ENCODE peak calls at places on chromosomes 16 and 17, in seven cellular contexts. One of them, this sample, is unnamed.

GRCh38 chr17:64326420-64327054 is 63.5 kb upstream of the TEX2 start:
- DNase-seq in iPS-NIHi11: no peak
- DNase-seq in MV-4-11: peak; percentile 99
- DNase-seq in NCI-H524 treated with DMSO at 0.1 percent for 48 hours: no peak
- DNase-seq in NCI-H69: no peak
- DNase-seq in activated T-helper 2 cell treated with anti-CD3 and anti-CD28 coated beads, Interferon-gamma antibody, Interleukin-2, Interleukin-4, amounts not matched to agents 10 μg/mL and 5 μg/mL and 100 μg/mL, durations not matched to agents 14 hours and 24 hours and 36 hours: no peak
- DNase-seq in foreskin fibroblast: peak; percentile 18
- DNase-seq in this sample: no peak

GRCh38 chr17:73765824-73766563 is 121.7 kb upstream of the SDK2 start:
- DNase-seq in iPS-NIHi11: no peak
- DNase-seq in MV-4-11: no peak
- DNase-seq in NCI-H524 treated with DMSO at 0.1 percent for 48 hours: no peak
- DNase-seq in NCI-H69: peak; percentile 85
- DNase-seq in activated T-helper 2 cell treated with anti-CD3 and anti-CD28 coated beads, Interferon-gamma antibody, Interleukin-2, Interleukin-4, amounts not matched to agents 10 μg/mL and 5 μg/mL and 100 μg/mL, durations not matched to agents 14 hours and 24 hours and 36 hours: no peak
- DNase-seq in foreskin fibroblast: no peak
- DNase-seq in this sample: no peak

GRCh38 chr16:79658301-79659001 is 57.9 kb upstream of the MAF start:
- DNase-seq in iPS-NIHi11: no peak
- DNase-seq in MV-4-11: peak; percentile 66
- DNase-seq in NCI-H524 treated with DMSO at 0.1 percent for 48 hours: no peak
- DNase-seq in NCI-H69: peak; percentile 1
- DNase-seq in activated T-helper 2 cell treated with anti-CD3 and anti-CD28 coated beads, Interferon-gamma antibody, Interleukin-2, Interleukin-4, amounts not matched to agents 10 μg/mL and 5 μg/mL and 100 μg/mL, durations not matched to agents 14 hours and 24 hours and 36 hours: no peak
- DNase-seq in foreskin fibroblast: peak; percentile 65
- DNase-seq in this sample: no peak

GRCh38 chr16:11079657-11080187 is 135.4 kb downstream of the CLEC16A start:
- DNase-seq in iPS-NIHi11: no peak
- DNase-seq in MV-4-11: no peak
- DNase-seq in NCI-H524 treated with DMSO at 0.1 percent for 48 hours: no peak
- DNase-seq in NCI-H69: no peak
- DNase-seq in activated T-helper 2 cell treated with anti-CD3 and anti-CD28 coated beads, Interferon-gamma antibody, Interleukin-2, Interleukin-4, amounts not matched to agents 10 μg/mL and 5 μg/mL and 100 μg/mL, durations not matched to agents 14 hours and 24 hours and 36 hours: no peak
- DNase-seq in foreskin fibroblast: peak; percentile 96
- DNase-seq in this sample: no peak

GRCh38 chr16:14650629-14651028 is 17.9 kb downstream of the BFAR start:
- DNase-seq in iPS-NIHi11: no peak
- DNase-seq in MV-4-11: no peak
- DNase-seq in NCI-H524 treated with DMSO at 0.1 percent for 48 hours: no peak
- DNase-seq in NCI-H69: no peak
- DNase-seq in activated T-helper 2 cell treated with anti-CD3 and anti-CD28 coated beads, Interferon-gamma antibody, Interleukin-2, Interleukin-4, amounts not matched to agents 10 μg/mL and 5 μg/mL and 100 μg/mL, durations not matched to agents 14 hours and 24 hours and 36 hours: no peak
- DNase-seq in foreskin fibroblast: no peak
- DNase-seq in this sample: no peak

GRCh38 chr17:77963441-77963840 is 4.9 kb downstream of the TNRC6C start:
- DNase-seq in iPS-NIHi11: no peak
- DNase-seq in MV-4-11: peak; percentile 69
- DNase-seq in NCI-H524 treated with DMSO at 0.1 percent for 48 hours: no peak
- DNase-seq in NCI-H69: peak; percentile 64
- DNase-seq in activated T-helper 2 cell treated with anti-CD3 and anti-CD28 coated beads, Interferon-gamma antibody, Interleukin-2, Interleukin-4, amounts not matched to agents 10 μg/mL and 5 μg/mL and 100 μg/mL, durations not matched to agents 14 hours and 24 hours and 36 hours: no peak
- DNase-seq in foreskin fibroblast: peak; percentile 93
- DNase-seq in this sample: no peak

GRCh38 chr17:773467-774319 is 8.4 kb downstream of the GLOD4 start:
- DNase-seq in iPS-NIHi11: no peak
- DNase-seq in MV-4-11: no peak
- DNase-seq in NCI-H524 treated with DMSO at 0.1 percent for 48 hours: no peak
- DNase-seq in NCI-H69: peak; percentile 80
- DNase-seq in activated T-helper 2 cell treated with anti-CD3 and anti-CD28 coated beads, Interferon-gamma antibody, Interleukin-2, Interleukin-4, amounts not matched to agents 10 μg/mL and 5 μg/mL and 100 μg/mL, durations not matched to agents 14 hours and 24 hours and 36 hours: no peak
- DNase-seq in foreskin fibroblast: no peak
- DNase-seq in this sample: no peak

GRCh38 chr17:69198238-69198637 is 30.4 kb downstream of the ABCA10 start:
- DNase-seq in iPS-NIHi11: no peak
- DNase-seq in MV-4-11: no peak
- DNase-seq in NCI-H524 treated with DMSO at 0.1 percent for 48 hours: no peak
- DNase-seq in NCI-H69: no peak
- DNase-seq in activated T-helper 2 cell treated with anti-CD3 and anti-CD28 coated beads, Interferon-gamma antibody, Interleukin-2, Interleukin-4, amounts not matched to agents 10 μg/mL and 5 μg/mL and 100 μg/mL, durations not matched to agents 14 hours and 24 hours and 36 hours: no peak
- DNase-seq in foreskin fibroblast: no peak
- DNase-seq in this sample: no peak

GRCh38 chr17:79824893-79825579 is 14.2 kb downstream of the CBX4 start:
- DNase-seq in iPS-NIHi11: no peak
- DNase-seq in MV-4-11: no peak
- DNase-seq in NCI-H524 treated with DMSO at 0.1 percent for 48 hours: no peak
- DNase-seq in NCI-H69: no peak
- DNase-seq in activated T-helper 2 cell treated with anti-CD3 and anti-CD28 coated beads, Interferon-gamma antibody, Interleukin-2, Interleukin-4, amounts not matched to agents 10 μg/mL and 5 μg/mL and 100 μg/mL, durations not matched to agents 14 hours and 24 hours and 36 hours: no peak
- DNase-seq in foreskin fibroblast: no peak
- DNase-seq in this sample: no peak

GRCh38 chr17:76458580-76459490 is 5.9 kb upstream of the UBE2O start:
- DNase-seq in iPS-NIHi11: peak; percentile 75
- DNase-seq in MV-4-11: peak; percentile 37
- DNase-seq in NCI-H524 treated with DMSO at 0.1 percent for 48 hours: peak; percentile 64
- DNase-seq in NCI-H69: peak; percentile 70
- DNase-seq in activated T-helper 2 cell treated with anti-CD3 and anti-CD28 coated beads, Interferon-gamma antibody, Interleukin-2, Interleukin-4, amounts not matched to agents 10 μg/mL and 5 μg/mL and 100 μg/mL, durations not matched to agents 14 hours and 24 hours and 36 hours: no peak
- DNase-seq in foreskin fibroblast: peak; percentile 82
- DNase-seq in this sample: peak; percentile 57

GRCh38 chr17:27379863-27380533 is 76.2 kb upstream of the KSR1 start:
- DNase-seq in iPS-NIHi11: peak; percentile 58
- DNase-seq in MV-4-11: no peak
- DNase-seq in NCI-H524 treated with DMSO at 0.1 percent for 48 hours: no peak
- DNase-seq in NCI-H69: peak; percentile 60
- DNase-seq in activated T-helper 2 cell treated with anti-CD3 and anti-CD28 coated beads, Interferon-gamma antibody, Interleukin-2, Interleukin-4, amounts not matched to agents 10 μg/mL and 5 μg/mL and 100 μg/mL, durations not matched to agents 14 hours and 24 hours and 36 hours: no peak
- DNase-seq in foreskin fibroblast: peak; percentile 75
- DNase-seq in this sample: no peak

GRCh38 chr17:56909742-56910508 is 3.9 kb downstream of the TRIM25 start:
- DNase-seq in iPS-NIHi11: no peak
- DNase-seq in MV-4-11: no peak
- DNase-seq in NCI-H524 treated with DMSO at 0.1 percent for 48 hours: no peak
- DNase-seq in NCI-H69: no peak
- DNase-seq in activated T-helper 2 cell treated with anti-CD3 and anti-CD28 coated beads, Interferon-gamma antibody, Interleukin-2, Interleukin-4, amounts not matched to agents 10 μg/mL and 5 μg/mL and 100 μg/mL, durations not matched to agents 14 hours and 24 hours and 36 hours: no peak
- DNase-seq in foreskin fibroblast: no peak
- DNase-seq in this sample: no peak

GRCh38 chr17:4234406-4234805 is 29.4 kb downstream of the ANKFY1 start:
- DNase-seq in iPS-NIHi11: no peak
- DNase-seq in MV-4-11: no peak
- DNase-seq in NCI-H524 treated with DMSO at 0.1 percent for 48 hours: no peak
- DNase-seq in NCI-H69: no peak
- DNase-seq in activated T-helper 2 cell treated with anti-CD3 and anti-CD28 coated beads, Interferon-gamma antibody, Interleukin-2, Interleukin-4, amounts not matched to agents 10 μg/mL and 5 μg/mL and 100 μg/mL, durations not matched to agents 14 hours and 24 hours and 36 hours: no peak
- DNase-seq in foreskin fibroblast: no peak
- DNase-seq in this sample: no peak

GRCh38 chr17:42850964-42851363 is at the start of gene AOC3:
- DNase-seq in iPS-NIHi11: no peak
- DNase-seq in MV-4-11: no peak
- DNase-seq in NCI-H524 treated with DMSO at 0.1 percent for 48 hours: no peak
- DNase-seq in NCI-H69: no peak
- DNase-seq in activated T-helper 2 cell treated with anti-CD3 and anti-CD28 coated beads, Interferon-gamma antibody, Interleukin-2, Interleukin-4, amounts not matched to agents 10 μg/mL and 5 μg/mL and 100 μg/mL, durations not matched to agents 14 hours and 24 hours and 36 hours: no peak
- DNase-seq in foreskin fibroblast: no peak
- DNase-seq in this sample: no peak

GRCh38 chr16:49986351-49987124 is 38.5 kb upstream of the CNEP1R1 start:
- DNase-seq in iPS-NIHi11: no peak
- DNase-seq in MV-4-11: no peak
- DNase-seq in NCI-H524 treated with DMSO at 0.1 percent for 48 hours: no peak
- DNase-seq in NCI-H69: peak; percentile 26
- DNase-seq in activated T-helper 2 cell treated with anti-CD3 and anti-CD28 coated beads, Interferon-gamma antibody, Interleukin-2, Interleukin-4, amounts not matched to agents 10 μg/mL and 5 μg/mL and 100 μg/mL, durations not matched to agents 14 hours and 24 hours and 36 hours: no peak
- DNase-seq in foreskin fibroblast: peak; percentile 85
- DNase-seq in this sample: peak; percentile 24

GRCh38 chr17:1055751-1056645 is 59.1 kb downstream of the TIMM22 start:
- DNase-seq in iPS-NIHi11: peak; percentile 95
- DNase-seq in MV-4-11: no peak
- DNase-seq in NCI-H524 treated with DMSO at 0.1 percent for 48 hours: no peak
- DNase-seq in NCI-H69: peak; percentile 41
- DNase-seq in activated T-helper 2 cell treated with anti-CD3 and anti-CD28 coated beads, Interferon-gamma antibody, Interleukin-2, Interleukin-4, amounts not matched to agents 10 μg/mL and 5 μg/mL and 100 μg/mL, durations not matched to agents 14 hours and 24 hours and 36 hours: no peak
- DNase-seq in foreskin fibroblast: peak; percentile 82
- DNase-seq in this sample: no peak

GRCh38 chr16:4414187-4414909 is 2.0 kb downstream of the CORO7 start:
- DNase-seq in iPS-NIHi11: no peak
- DNase-seq in MV-4-11: no peak
- DNase-seq in NCI-H524 treated with DMSO at 0.1 percent for 48 hours: no peak
- DNase-seq in NCI-H69: peak; percentile 31
- DNase-seq in activated T-helper 2 cell treated with anti-CD3 and anti-CD28 coated beads, Interferon-gamma antibody, Interleukin-2, Interleukin-4, amounts not matched to agents 10 μg/mL and 5 μg/mL and 100 μg/mL, durations not matched to agents 14 hours and 24 hours and 36 hours: peak; percentile 84
- DNase-seq in foreskin fibroblast: no peak
- DNase-seq in this sample: no peak

GRCh38 chr17:19387921-19388521 is 1.0 kb upstream of the MFAP4 start:
- DNase-seq in iPS-NIHi11: no peak
- DNase-seq in MV-4-11: no peak
- DNase-seq in NCI-H524 treated with DMSO at 0.1 percent for 48 hours: peak; percentile 50
- DNase-seq in NCI-H69: peak; percentile 92
- DNase-seq in activated T-helper 2 cell treated with anti-CD3 and anti-CD28 coated beads, Interferon-gamma antibody, Interleukin-2, Interleukin-4, amounts not matched to agents 10 μg/mL and 5 μg/mL and 100 μg/mL, durations not matched to agents 14 hours and 24 hours and 36 hours: no peak
- DNase-seq in foreskin fibroblast: peak; percentile 88
- DNase-seq in this sample: no peak

GRCh38 chr17:65366102-65366844 is 195.2 kb downstream of the AXIN2 start:
- DNase-seq in iPS-NIHi11: no peak
- DNase-seq in MV-4-11: no peak
- DNase-seq in NCI-H524 treated with DMSO at 0.1 percent for 48 hours: no peak
- DNase-seq in NCI-H69: no peak
- DNase-seq in activated T-helper 2 cell treated with anti-CD3 and anti-CD28 coated beads, Interferon-gamma antibody, Interleukin-2, Interleukin-4, amounts not matched to agents 10 μg/mL and 5 μg/mL and 100 μg/mL, durations not matched to agents 14 hours and 24 hours and 36 hours: no peak
- DNase-seq in foreskin fibroblast: no peak
- DNase-seq in this sample: no peak

GRCh38 chr17:61371179-61371578 is 28.5 kb upstream of the TBX2 start:
- DNase-seq in iPS-NIHi11: no peak
- DNase-seq in MV-4-11: no peak
- DNase-seq in NCI-H524 treated with DMSO at 0.1 percent for 48 hours: no peak
- DNase-seq in NCI-H69: no peak
- DNase-seq in activated T-helper 2 cell treated with anti-CD3 and anti-CD28 coated beads, Interferon-gamma antibody, Interleukin-2, Interleukin-4, amounts not matched to agents 10 μg/mL and 5 μg/mL and 100 μg/mL, durations not matched to agents 14 hours and 24 hours and 36 hours: no peak
- DNase-seq in foreskin fibroblast: no peak
- DNase-seq in this sample: no peak

GRCh38 chr17:80866050-80866793 is 125.4 kb upstream of the CHMP6 start:
- DNase-seq in iPS-NIHi11: peak; percentile 75
- DNase-seq in MV-4-11: peak; percentile 59
- DNase-seq in NCI-H524 treated with DMSO at 0.1 percent for 48 hours: no peak
- DNase-seq in NCI-H69: peak; percentile 81
- DNase-seq in activated T-helper 2 cell treated with anti-CD3 and anti-CD28 coated beads, Interferon-gamma antibody, Interleukin-2, Interleukin-4, amounts not matched to agents 10 μg/mL and 5 μg/mL and 100 μg/mL, durations not matched to agents 14 hours and 24 hours and 36 hours: peak; percentile 69
- DNase-seq in foreskin fibroblast: peak; percentile 72
- DNase-seq in this sample: peak; percentile 37

GRCh38 chr16:22314661-22315626 is 17.7 kb downstream of the POLR3E start:
- DNase-seq in iPS-NIHi11: no peak
- DNase-seq in MV-4-11: no peak
- DNase-seq in NCI-H524 treated with DMSO at 0.1 percent for 48 hours: no peak
- DNase-seq in NCI-H69: no peak
- DNase-seq in activated T-helper 2 cell treated with anti-CD3 and anti-CD28 coated beads, Interferon-gamma antibody, Interleukin-2, Interleukin-4, amounts not matched to agents 10 μg/mL and 5 μg/mL and 100 μg/mL, durations not matched to agents 14 hours and 24 hours and 36 hours: no peak
- DNase-seq in foreskin fibroblast: no peak
- DNase-seq in this sample: no peak

GRCh38 chr17:20116683-20117309 is 107.6 kb downstream of the SPECC1 start:
- DNase-seq in iPS-NIHi11: peak; percentile 59
- DNase-seq in MV-4-11: peak; percentile 32
- DNase-seq in NCI-H524 treated with DMSO at 0.1 percent for 48 hours: no peak
- DNase-seq in NCI-H69: peak; percentile 68
- DNase-seq in activated T-helper 2 cell treated with anti-CD3 and anti-CD28 coated beads, Interferon-gamma antibody, Interleukin-2, Interleukin-4, amounts not matched to agents 10 μg/mL and 5 μg/mL and 100 μg/mL, durations not matched to agents 14 hours and 24 hours and 36 hours: peak; percentile 22
- DNase-seq in foreskin fibroblast: peak; percentile 68
- DNase-seq in this sample: peak; percentile 53

GRCh38 chr17:63381101-63381729 is 64.9 kb downstream of the CYB561 start:
- DNase-seq in iPS-NIHi11: no peak
- DNase-seq in MV-4-11: no peak
- DNase-seq in NCI-H524 treated with DMSO at 0.1 percent for 48 hours: no peak
- DNase-seq in NCI-H69: no peak
- DNase-seq in activated T-helper 2 cell treated with anti-CD3 and anti-CD28 coated beads, Interferon-gamma antibody, Interleukin-2, Interleukin-4, amounts not matched to agents 10 μg/mL and 5 μg/mL and 100 μg/mL, durations not matched to agents 14 hours and 24 hours and 36 hours: no peak
- DNase-seq in foreskin fibroblast: peak; percentile 80
- DNase-seq in this sample: no peak

GRCh38 chr17:34706029-34706428 is 126.6 kb downstream of the TMEM132E start:
- DNase-seq in iPS-NIHi11: peak; percentile 78
- DNase-seq in MV-4-11: peak; percentile 7
- DNase-seq in NCI-H524 treated with DMSO at 0.1 percent for 48 hours: no peak
- DNase-seq in NCI-H69: no peak
- DNase-seq in activated T-helper 2 cell treated with anti-CD3 and anti-CD28 coated beads, Interferon-gamma antibody, Interleukin-2, Interleukin-4, amounts not matched to agents 10 μg/mL and 5 μg/mL and 100 μg/mL, durations not matched to agents 14 hours and 24 hours and 36 hours: no peak
- DNase-seq in foreskin fibroblast: peak; percentile 32
- DNase-seq in this sample: no peak

GRCh38 chr17:49548506-49549310 is 27.0 kb upstream of the NXPH3 start:
- DNase-seq in iPS-NIHi11: peak; percentile 76
- DNase-seq in MV-4-11: peak; percentile 39
- DNase-seq in NCI-H524 treated with DMSO at 0.1 percent for 48 hours: no peak
- DNase-seq in NCI-H69: peak; percentile 49
- DNase-seq in activated T-helper 2 cell treated with anti-CD3 and anti-CD28 coated beads, Interferon-gamma antibody, Interleukin-2, Interleukin-4, amounts not matched to agents 10 μg/mL and 5 μg/mL and 100 μg/mL, durations not matched to agents 14 hours and 24 hours and 36 hours: no peak
- DNase-seq in foreskin fibroblast: peak; percentile 68
- DNase-seq in this sample: peak; percentile 27

GRCh38 chr16:27852116-27852515 is 211.4 kb downstream of the GSG1L start:
- DNase-seq in iPS-NIHi11: no peak
- DNase-seq in MV-4-11: no peak
- DNase-seq in NCI-H524 treated with DMSO at 0.1 percent for 48 hours: no peak
- DNase-seq in NCI-H69: no peak
- DNase-seq in activated T-helper 2 cell treated with anti-CD3 and anti-CD28 coated beads, Interferon-gamma antibody, Interleukin-2, Interleukin-4, amounts not matched to agents 10 μg/mL and 5 μg/mL and 100 μg/mL, durations not matched to agents 14 hours and 24 hours and 36 hours: no peak
- DNase-seq in foreskin fibroblast: no peak
- DNase-seq in this sample: no peak

GRCh38 chr17:76678330-76678729 is 32.4 kb downstream of the MXRA7 start:
- DNase-seq in iPS-NIHi11: no peak
- DNase-seq in MV-4-11: no peak
- DNase-seq in NCI-H524 treated with DMSO at 0.1 percent for 48 hours: no peak
- DNase-seq in NCI-H69: no peak
- DNase-seq in activated T-helper 2 cell treated with anti-CD3 and anti-CD28 coated beads, Interferon-gamma antibody, Interleukin-2, Interleukin-4, amounts not matched to agents 10 μg/mL and 5 μg/mL and 100 μg/mL, durations not matched to agents 14 hours and 24 hours and 36 hours: no peak
- DNase-seq in foreskin fibroblast: no peak
- DNase-seq in this sample: no peak

GRCh38 chr17:77210946-77211541 is 70.3 kb downstream of the SEC14L1 start:
- DNase-seq in iPS-NIHi11: no peak
- DNase-seq in MV-4-11: no peak
- DNase-seq in NCI-H524 treated with DMSO at 0.1 percent for 48 hours: no peak
- DNase-seq in NCI-H69: no peak
- DNase-seq in activated T-helper 2 cell treated with anti-CD3 and anti-CD28 coated beads, Interferon-gamma antibody, Interleukin-2, Interleukin-4, amounts not matched to agents 10 μg/mL and 5 μg/mL and 100 μg/mL, durations not matched to agents 14 hours and 24 hours and 36 hours: no peak
- DNase-seq in foreskin fibroblast: peak; percentile 35
- DNase-seq in this sample: no peak

GRCh38 chr16:88878967-88879787 is 12.7 kb upstream of the PABPN1L start:
- DNase-seq in iPS-NIHi11: no peak
- DNase-seq in MV-4-11: no peak
- DNase-seq in NCI-H524 treated with DMSO at 0.1 percent for 48 hours: no peak
- DNase-seq in NCI-H69: no peak
- DNase-seq in activated T-helper 2 cell treated with anti-CD3 and anti-CD28 coated beads, Interferon-gamma antibody, Interleukin-2, Interleukin-4, amounts not matched to agents 10 μg/mL and 5 μg/mL and 100 μg/mL, durations not matched to agents 14 hours and 24 hours and 36 hours: no peak
- DNase-seq in foreskin fibroblast: no peak
- DNase-seq in this sample: no peak

GRCh38 chr17:81218459-81218858 is 4.3 kb downstream of the CEP131 start:
- DNase-seq in iPS-NIHi11: no peak
- DNase-seq in MV-4-11: no peak
- DNase-seq in NCI-H524 treated with DMSO at 0.1 percent for 48 hours: no peak
- DNase-seq in NCI-H69: no peak
- DNase-seq in activated T-helper 2 cell treated with anti-CD3 and anti-CD28 coated beads, Interferon-gamma antibody, Interleukin-2, Interleukin-4, amounts not matched to agents 10 μg/mL and 5 μg/mL and 100 μg/mL, durations not matched to agents 14 hours and 24 hours and 36 hours: no peak
- DNase-seq in foreskin fibroblast: no peak
- DNase-seq in this sample: no peak

GRCh38 chr17:75925912-75926311 is 14.9 kb downstream of the FBF1 start:
- DNase-seq in iPS-NIHi11: no peak
- DNase-seq in MV-4-11: no peak
- DNase-seq in NCI-H524 treated with DMSO at 0.1 percent for 48 hours: no peak
- DNase-seq in NCI-H69: no peak
- DNase-seq in activated T-helper 2 cell treated with anti-CD3 and anti-CD28 coated beads, Interferon-gamma antibody, Interleukin-2, Interleukin-4, amounts not matched to agents 10 μg/mL and 5 μg/mL and 100 μg/mL, durations not matched to agents 14 hours and 24 hours and 36 hours: no peak
- DNase-seq in foreskin fibroblast: no peak
- DNase-seq in this sample: no peak

This sample was measured in HCT116.